ENCODE peak calls at places on chromosome 17, in seven cellular contexts. K is Daoy; I is dorsolateral prefrontal cortex; C is left lobe of liver; T is body of pancreas; A is stimulated activated CD4-positive, alpha-beta T cell treated with anti-CD3 and anti-CD28 coated beads, Interleukin-2, amount 100 ng/mL, for 24 hours; G is left kidney. W is an unnamed sample.

GRCh38 chr17:80125656-80126448 is 21.1 kb downstream of the EIF4A3 start:
- DNase-seq in K (no peak), I (no peak), C (no peak), T (no peak), A (no peak), G (no peak), W (peak)

GRCh38 chr17:49727353-49727752 is 19.6 kb upstream of the SLC35B1 start:
- DNase-seq in K (no peak), I (no peak), C (no peak), T (no peak), A (no peak), G (no peak), W (no peak)

GRCh38 chr17:50916708-50917417 is 50.7 kb upstream of the TOB1 start:
- DNase-seq in K (no peak), I (no peak), C (no peak), T (no peak), A (no peak), G (no peak), W (no peak)

GRCh38 chr17:75587718-75588545 is at the start of gene MYO15B:
- DNase-seq in K (peak), I (no peak), C (peak), T (peak), A (peak), G (peak), W (no peak)

GRCh38 chr17:9797965-9798364 is 6.6 kb upstream of the DHRS7C start:
- DNase-seq in K (no peak), I (no peak), C (no peak), T (no peak), A (no peak), G (no peak), W (no peak)

GRCh38 chr17:42233148-42233547 is 38.9 kb upstream of the GHDC start:
- DNase-seq in K (no peak), I (no peak), C (no peak), T (no peak), A (no peak), G (no peak), W (peak)

GRCh38 chr17:13940858-13941665 is 128.2 kb upstream of the COX10 start:
- DNase-seq in K (peak), I (no peak), C (no peak), T (no peak), A (no peak), G (no peak), W (peak)

GRCh38 chr17:78933959-78934568 is 8.9 kb upstream of the TIMP2 start:
- DNase-seq in K (peak), I (peak), C (peak), T (peak), A (no peak), G (peak), W (peak)

GRCh38 chr17:77738666-77739531 is 219.6 kb upstream of the TNRC6C start:
- DNase-seq in K (peak), I (peak), C (peak), T (peak), A (no peak), G (no peak), W (no peak)

GRCh38 chr17:43384476-43384862 is 14.3 kb upstream of the ARL4D start:
- DNase-seq in K (no peak), I (no peak), C (peak), T (no peak), A (no peak), G (no peak), W (no peak)

GRCh38 chr17:36791961-36792475 is 145.3 kb upstream of the LHX1 start:
- DNase-seq in K (no peak), I (no peak), C (no peak), T (no peak), A (no peak), G (no peak), W (no peak)

GRCh38 chr17:80319999-80320344 is 59.3 kb downstream of the RNF213 start:
- DNase-seq in K (no peak), I (no peak), C (no peak), T (no peak), A (no peak), G (no peak), W (no peak)

GRCh38 chr17:82848022-82848592 is 8.3 kb upstream of the ZNF750 start:
- DNase-seq in K (no peak), I (no peak), C (no peak), T (no peak), A (peak), G (peak), W (peak)

GRCh38 chr17:40953876-40954275 is 12.9 kb downstream of the KRT39 start:
- DNase-seq in K (peak), I (no peak), C (no peak), T (no peak), A (no peak), G (no peak), W (peak)

GRCh38 chr17:55676274-55676673 is 46.4 kb downstream of the TMEM100 start:
- DNase-seq in K (no peak), I (no peak), C (no peak), T (no peak), A (no peak), G (no peak), W (no peak)

GRCh38 chr17:71438631-71439146 is 682.1 kb upstream of the SOX9 start:
- DNase-seq in K (peak), I (no peak), C (no peak), T (no peak), A (no peak), G (peak), W (no peak)

GRCh38 chr17:81381632-81382577 is 13.4 kb upstream of the BAHCC1 start:
- DNase-seq in K (no peak), I (no peak), C (no peak), T (no peak), A (no peak), G (peak), W (no peak)

GRCh38 chr17:58995247-58995940 is 111.3 kb downstream of the TRIM37 start:
- DNase-seq in K (no peak), I (no peak), C (no peak), T (no peak), A (no peak), G (no peak), W (no peak)

W was measured in trophoblast cell.